ENCODE peak calls at places on chromosomes 16 and 17, in four cellular contexts. S is retinal pigment epithelial cell, L is gastrocnemius medialis, V is fibroblast of lung. K is an unnamed sample.

GRCh38 chr16:66561381-66562080 is 4.7 kb upstream of the CMTM1 start:
- DNase-seq in V (no peak), S (no peak), L (no peak), K (no peak)

GRCh38 chr16:14186007-14186953 is 115.2 kb downstream of the MRTFB start:
- DNase-seq in S (peak; percentile 7), V (peak; percentile 92), L (peak; percentile 7), K (peak; percentile 32)

GRCh38 chr17:77592503-77592902 is 366.0 kb upstream of the TNRC6C start:
- DNase-seq in L (no peak), S (no peak), V (no peak), K (no peak)

GRCh38 chr17:74851612-74852236 is 8.0 kb downstream of the GRIN2C start:
- DNase-seq in L (no peak), V (no peak), S (no peak), K (no peak)

GRCh38 chr16:73082608-73083007 is 34.7 kb upstream of the ZFHX3 start:
- DNase-seq in S (no peak), L (no peak), V (peak; percentile 91), K (peak; percentile 86)

GRCh38 chr17:65678534-65678933 is 117.1 kb upstream of the AXIN2 start:
- DNase-seq in V (no peak), L (no peak), S (peak; percentile 29), K (no peak)

GRCh38 chr17:50872710-50873424 is 6.7 kb upstream of the TOB1 start:
- DNase-seq in L (peak; percentile 62), V (peak; percentile 63), S (no peak), K (no peak)

GRCh38 chr17:34389343-34389742 is 26.3 kb upstream of the CCL1 start:
- DNase-seq in L (no peak), S (no peak), V (no peak), K (no peak)

GRCh38 chr17:46121165-46121764 is 72.0 kb downstream of the KANSL1 start:
- DNase-seq in V (no peak), S (no peak), L (peak; percentile 31), K (no peak)

GRCh38 chr17:2547176-2547575 is 35.5 kb upstream of the METTL16 start:
- DNase-seq in S (no peak), L (no peak), V (peak; percentile 14), K (no peak)

GRCh38 chr16:4506450-4506849 is 30.3 kb downstream of the HMOX2 start:
- DNase-seq in S (no peak), V (peak; percentile 70), L (peak; percentile 44), K (peak; percentile 45)

GRCh38 chr16:3051489-3051888 is 5.1 kb downstream of the MMP25 start:
- DNase-seq in V (no peak), L (no peak), S (no peak), K (no peak)

GRCh38 chr16:23368469-23368868 is 66.4 kb downstream of the SCNN1B start:
- DNase-seq in S (peak; percentile 20), V (peak; percentile 7), L (no peak), K (no peak)

GRCh38 chr16:1288813-1289479 is 20.5 kb upstream of the UBE2I start:
- DNase-seq in L (no peak), V (no peak), S (no peak), K (no peak)

GRCh38 chr16:66127459-66128362 is 238.8 kb upstream of the CDH5 start:
- DNase-seq in V (peak; percentile 17), L (no peak), S (no peak), K (no peak)

GRCh38 chr17:79393358-79394038 is 217.4 kb downstream of the RBFOX3 start:
- DNase-seq in L (peak; percentile 39), S (no peak), V (peak; percentile 29), K (peak; percentile 14)

GRCh38 chr17:19398301-19399181 is 11.6 kb upstream of the MFAP4 start:
- DNase-seq in V (peak; percentile 19), S (no peak), L (peak; percentile 47), K (no peak)

GRCh38 chr17:42880776-42881175 is 19.8 kb upstream of the G6PC1 start:
- DNase-seq in L (no peak), V (no peak), S (no peak), K (no peak)

GRCh38 chr17:64004903-64005733 is 7.0 kb downstream of the PRR29 start:
- DNase-seq in V (no peak), L (no peak), S (no peak), K (no peak)

GRCh38 chr17:1244606-1245012 is 25.6 kb upstream of the BHLHA9 start:
- DNase-seq in L (no peak), S (peak; percentile 60), V (peak; percentile 71), K (no peak)

GRCh38 chr17:81090361-81091133 is 55.6 kb downstream of the BAIAP2 start:
- DNase-seq in S (no peak), L (peak; percentile 38), V (no peak), K (no peak)

GRCh38 chr16:75011634-75012307 is 12.9 kb downstream of the ZNRF1 start:
- DNase-seq in L (no peak), S (peak; percentile 59), V (peak; percentile 94), K (peak; percentile 49)

GRCh38 chr17:66487933-66488572 is 185.6 kb downstream of the PRKCA start:
- DNase-seq in V (no peak), L (no peak), S (no peak), K (no peak)

GRCh38 chr17:80855968-80856862 is 135.4 kb upstream of the CHMP6 start:
- DNase-seq in L (peak; percentile 94), V (peak; percentile 99), S (peak; percentile 79), K (peak; percentile 96)

GRCh38 chr17:14123579-14124278 is 54.4 kb downstream of the COX10 start:
- DNase-seq in V (no peak), L (no peak), S (no peak), K (peak; percentile 8)

GRCh38 chr17:71983828-71984227 is 137.0 kb upstream of the SOX9 start:
- DNase-seq in V (no peak), L (no peak), S (no peak), K (no peak)

GRCh38 chr16:89922884-89923639 is at the start of gene TUBB3:
- DNase-seq in S (no peak), V (peak; percentile 80), L (no peak), K (peak; percentile 55)

GRCh38 chr16:31008154-31008950 is 2.1 kb downstream of the STX1B start:
- DNase-seq in S (no peak), V (peak; percentile 94), L (no peak), K (no peak)

GRCh38 chr16:11390573-11391495 is 45.6 kb downstream of the RMI2 start:
- DNase-seq in S (no peak), L (no peak), V (no peak), K (no peak)

GRCh38 chr17:21129023-21129681 is 2.4 kb downstream of the DHRS7B start:
- DNase-seq in L (peak; percentile 19), V (peak; percentile 34), S (no peak), K (no peak)

DNA sequence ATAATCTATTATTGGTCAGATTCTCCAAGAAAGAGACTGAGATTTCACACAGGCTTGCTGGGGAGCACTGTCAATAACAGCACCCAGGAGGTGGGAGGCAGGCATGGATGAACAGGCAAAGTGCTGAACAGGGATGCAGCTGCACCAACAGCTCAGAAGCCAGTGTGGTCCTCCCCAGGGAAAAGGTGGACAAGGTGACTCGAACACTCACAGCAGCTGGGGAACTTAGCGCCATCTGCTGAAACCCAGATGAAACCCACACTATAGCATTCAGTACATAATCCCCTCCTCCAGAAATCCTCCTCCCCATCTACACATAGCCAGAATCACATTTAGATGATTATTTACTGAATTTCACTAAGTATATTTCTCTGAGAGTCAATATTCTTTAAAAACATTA is 255.2 kb upstream of the WSB1 start:
- DNase-seq in L (no peak), S (no peak), V (no peak), K (no peak)
- TF ChIP-seq CTCF in L (no peak), S (no peak), V (no peak), K (no peak)

DNA sequence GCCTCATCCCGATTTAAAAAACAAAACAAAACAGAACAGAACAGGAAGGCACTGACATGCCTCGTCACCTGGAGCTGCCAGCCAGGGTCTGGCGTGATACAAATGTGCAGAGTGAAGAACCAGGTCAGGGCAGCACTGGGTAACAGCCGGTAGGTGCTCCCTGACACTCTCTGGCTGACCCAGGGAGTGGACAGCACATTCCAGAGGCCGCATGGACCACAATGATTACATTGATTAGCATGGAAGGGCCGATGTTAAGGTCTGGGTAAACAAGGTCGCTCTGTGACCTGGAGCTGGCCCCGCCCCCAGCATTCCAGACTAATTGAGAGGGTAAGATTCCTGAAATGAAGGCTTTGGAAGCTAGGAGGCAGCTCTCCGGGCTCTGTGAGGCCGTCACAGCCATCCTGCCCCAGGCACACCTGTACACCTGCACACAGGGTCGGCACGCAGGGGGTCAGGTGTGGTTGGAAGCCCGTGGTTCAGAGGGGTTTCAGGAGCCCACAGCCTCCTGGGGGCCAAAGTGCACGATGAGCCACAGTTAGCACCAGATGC is 21.4 kb downstream of the PIEZO1 start:
- DNase-seq in S (no peak), V (no peak), L (no peak), K (no peak)
- TF ChIP-seq CTCF in S (peak; percentile 27), V (no peak), L (no peak), K (no peak)

DNA sequence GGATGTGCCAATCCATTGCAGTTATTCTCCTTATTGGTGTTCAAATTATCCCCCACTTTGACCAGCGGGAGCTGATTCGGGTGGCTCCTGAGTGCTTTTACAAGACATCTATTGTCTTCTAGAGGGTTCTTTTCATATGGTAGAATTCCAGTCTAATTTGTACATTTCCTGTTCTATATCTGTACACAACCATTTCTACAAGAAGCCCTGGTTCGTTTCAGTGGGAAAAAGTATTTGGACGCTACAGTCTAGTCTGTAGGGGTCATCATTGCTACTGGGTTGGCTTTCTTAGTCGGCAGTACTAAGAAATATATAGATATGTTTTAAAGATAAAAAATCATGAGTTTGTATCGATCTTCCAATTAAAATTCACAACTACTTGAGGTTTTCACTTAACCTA is 262.6 kb downstream of the MAP2K6 start:
- DNase-seq in V (no peak), L (no peak), S (no peak), K (no peak)
- TF ChIP-seq CTCF in V (peak; percentile 12), L (no peak), S (no peak), K (no peak)

DNA sequence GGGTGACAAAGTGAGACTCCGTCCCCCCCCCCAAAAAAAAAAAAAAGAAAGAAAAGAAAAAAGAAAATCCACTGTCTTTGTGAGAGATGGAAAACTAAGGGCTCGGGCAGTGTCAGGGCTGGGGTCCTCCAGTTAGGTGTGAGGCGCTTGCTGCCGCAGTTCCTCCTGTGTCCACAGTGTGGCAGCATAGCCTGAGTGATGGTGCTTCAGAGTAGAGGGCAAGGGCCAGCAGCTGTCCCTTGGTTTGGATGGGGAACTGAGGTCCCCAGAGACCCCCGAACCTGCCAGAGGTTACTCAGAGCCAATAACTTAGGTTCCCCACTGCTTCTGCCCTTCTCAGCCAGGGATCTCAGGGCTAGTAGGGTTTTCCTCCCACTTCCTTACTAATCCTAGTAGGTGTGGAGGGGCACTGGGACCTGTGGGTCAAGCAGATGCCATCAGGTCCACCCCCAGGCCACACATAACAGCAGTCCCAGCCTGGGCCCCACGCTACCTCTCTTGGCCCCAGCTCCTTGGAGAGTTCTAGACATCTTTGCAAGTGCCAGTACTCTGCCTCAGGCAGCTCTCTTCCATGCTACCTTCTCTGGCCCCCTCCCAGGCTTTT is 7.9 kb upstream of the LLGL1 start:
- DNase-seq in V (peak; percentile 37), S (no peak), L (peak; percentile 38), K (no peak)
- TF ChIP-seq CTCF in V (peak; percentile 90), S (peak; percentile 99), L (peak; percentile 85), K (peak; percentile 97)